ENCODE peak calls at places on chromosomes 13 and 19, in eight cellular contexts. F is HepG2, X is ovary, B is sigmoid colon, H is transverse colon, W is A549, E is tibial nerve, Y is stomach. D is an unnamed sample.

GRCh38 chr19:53086949-53087348 is 16.3 kb downstream of the ZNF160 start:
- DNase-seq in X (no peak), B (no peak), E (no peak), H (no peak), Y (no peak), W (no peak), F (no peak), D (no peak)

GRCh38 chr13:110648155-110648819 is 32.9 kb downstream of the NAXD start:
- DNase-seq in B (peak), E (no peak), Y (no peak), W (no peak), H (no peak), X (no peak), F (no peak), D (no peak)

GRCh38 chr19:33064778-33065550 is at the start of gene RHPN2:
- DNase-seq in X (peak), B (peak), E (peak), W (peak), F (peak), H (peak), Y (peak), D (peak)

GRCh38 chr19:7953060-7953459 is 9.6 kb upstream of the TIMM44 start:
- DNase-seq in X (no peak), W (no peak), H (no peak), E (no peak), F (no peak), Y (no peak), B (no peak), D (no peak)

GRCh38 chr19:49117677-49118564 is 1.0 kb downstream of the C19orf73 start:
- DNase-seq in W (no peak), E (no peak), F (no peak), Y (no peak), H (no peak), B (no peak), X (peak), D (no peak)

GRCh38 chr19:18205180-18205915 is 1.5 kb upstream of the RAB3A start:
- DNase-seq in E (peak), Y (peak), H (peak), W (no peak), B (peak), X (peak), F (no peak), D (peak)

GRCh38 chr19:15454371-15454800 is 4.6 kb upstream of the WIZ start:
- DNase-seq in B (no peak), W (peak), E (no peak), H (no peak), X (peak), Y (peak), F (no peak), D (no peak)

GRCh38 chr19:19203012-19203856 is at the start of gene NR2C2AP:
- DNase-seq in W (peak), E (peak), H (peak), B (peak), F (peak), Y (peak), X (peak), D (peak)

GRCh38 chr19:53908106-53908932 is 759 bp upstream of the CACNG7 start:
- DNase-seq in F (no peak), H (no peak), X (peak), E (no peak), B (no peak), Y (peak), W (peak), D (no peak)

GRCh38 chr13:52345048-52345447 is 60.9 kb downstream of the THSD1 start:
- DNase-seq in W (no peak), H (no peak), E (no peak), B (no peak), Y (no peak), F (no peak), X (no peak), D (no peak)

GRCh38 chr13:60448907-60449510 is 52.0 kb downstream of the TDRD3 start:
- DNase-seq in Y (no peak), B (no peak), X (no peak), H (no peak), F (peak), W (peak), E (no peak), D (no peak)

GRCh38 chr19:7981661-7982060 is 23.8 kb downstream of the ELAVL1 start:
- DNase-seq in H (no peak), X (no peak), B (no peak), Y (no peak), F (no peak), E (no peak), W (no peak), D (no peak)

GRCh38 chr19:39941615-39942507 is 7.4 kb upstream of the FCGBP start:
- DNase-seq in H (peak), X (no peak), F (no peak), Y (peak), E (no peak), B (no peak), W (no peak), D (no peak)

GRCh38 chr13:101916108-101916757 is 463.8 kb downstream of the ITGBL1 start:
- DNase-seq in Y (no peak), H (no peak), X (no peak), W (peak), B (no peak), F (no peak), E (no peak), D (no peak)

GRCh38 chr19:14550201-14550754 is 20.9 kb downstream of the TECR start:
- DNase-seq in Y (peak), X (no peak), W (no peak), F (no peak), H (peak), E (no peak), B (no peak), D (no peak)

GRCh38 chr13:113970810-113971470 is 2.9 kb downstream of the C13orf46 start:
- DNase-seq in H (peak), E (no peak), B (peak), Y (peak), W (no peak), F (no peak), X (no peak), D (no peak)

GRCh38 chr19:29662604-29663404 is 2.5 kb upstream of the PLEKHF1 start:
- DNase-seq in Y (peak), W (no peak), B (peak), E (no peak), F (no peak), X (peak), H (peak), D (peak)

GRCh38 chr13:96238861-96239260 is 149.0 kb downstream of the HS6ST3 start:
- DNase-seq in E (no peak), B (no peak), Y (no peak), W (no peak), X (no peak), F (no peak), H (no peak), D (no peak)

GRCh38 chr13:51934461-51935087 is 72.8 kb downstream of the CCDC70 start:
- DNase-seq in F (no peak), X (no peak), W (no peak), E (no peak), H (no peak), Y (no peak), B (no peak), D (no peak)

GRCh38 chr19:38193445-38193844 is 30.6 kb downstream of the DPF1 start:
- DNase-seq in B (no peak), H (no peak), F (no peak), W (no peak), X (no peak), E (no peak), Y (no peak), D (no peak)

GRCh38 chr13:94114166-94114565 is 365.3 kb downstream of the DCT start:
- DNase-seq in B (no peak), E (no peak), W (no peak), H (no peak), F (no peak), X (no peak), Y (no peak), D (no peak)

GRCh38 chr19:45187421-45188100 is 9.0 kb downstream of the BLOC1S3 start:
- DNase-seq in X (no peak), Y (no peak), B (no peak), E (no peak), F (peak), W (peak), H (no peak), D (no peak)

GRCh38 chr13:46348976-46349375 is 38.1 kb downstream of the RUBCNL start:
- DNase-seq in B (no peak), H (no peak), W (no peak), Y (no peak), E (no peak), F (no peak), X (no peak), D (no peak)

GRCh38 chr13:24271611-24272451 is 37.5 kb upstream of the C1QTNF9 start:
- DNase-seq in F (peak), H (peak), B (peak), X (peak), E (no peak), Y (peak), W (no peak), D (no peak)

GRCh38 chr13:33403807-33404362 is 118.3 kb upstream of the STARD13 start:
- DNase-seq in F (no peak), X (no peak), W (no peak), B (no peak), H (no peak), E (no peak), Y (no peak), D (no peak)

GRCh38 chr19:16153582-16154336 is 10.3 kb downstream of the HSH2D start:
- DNase-seq in X (no peak), Y (no peak), H (no peak), F (no peak), W (no peak), B (no peak), E (no peak), D (no peak)

GRCh38 chr19:49896863-49897621 is at the start of gene IL4I1:
- DNase-seq in B (no peak), F (no peak), Y (no peak), X (no peak), E (no peak), W (no peak), H (peak), D (no peak)

GRCh38 chr13:40329682-40330485 is 336.6 kb downstream of the FOXO1 start:
- DNase-seq in F (no peak), W (no peak), X (no peak), E (no peak), B (no peak), Y (no peak), H (no peak), D (no peak)

GRCh38 chr19:45640849-45641273 is 1.7 kb upstream of the EML2 start:
- DNase-seq in B (no peak), H (peak), E (no peak), W (no peak), Y (peak), F (peak), X (peak), D (peak)

GRCh38 chr13:34207334-34207733 is 389.4 kb downstream of the RFC3 start:
- DNase-seq in H (no peak), X (no peak), B (no peak), E (no peak), F (no peak), Y (no peak), W (peak), D (no peak)

GRCh38 chr13:93173656-93174055 is 53.0 kb upstream of the GPC6 start:
- DNase-seq in X (no peak), E (no peak), H (no peak), F (no peak), B (no peak), Y (no peak), W (no peak), D (no peak)

GRCh38 chr13:40664100-40665060 is 2.1 kb downstream of the FOXO1 start:
- DNase-seq in F (peak), B (peak), X (peak), H (peak), E (peak), Y (peak), W (peak), D (peak)

GRCh38 chr19:38596057-38596981 is 21.4 kb downstream of the MAP4K1 start:
- DNase-seq in W (peak), X (peak), H (peak), F (peak), B (no peak), E (no peak), Y (peak), D (no peak)

GRCh38 chr13:81872581-81872980 is 1531.7 kb upstream of the SPRY2 start:
- DNase-seq in B (no peak), W (no peak), Y (no peak), E (no peak), X (no peak), H (no peak), F (peak), D (no peak)

GRCh38 chr13:111929036-111929616 is 137.8 kb upstream of the SOX1 start:
- DNase-seq in X (no peak), F (no peak), W (no peak), E (no peak), Y (peak), H (no peak), B (no peak), D (peak)

GRCh38 chr13:84844473-84844872 is 954.7 kb downstream of the SLITRK6 start:
- DNase-seq in W (peak), H (no peak), X (no peak), F (peak), Y (no peak), E (no peak), B (no peak), D (no peak)

GRCh38 chr13:39036212-39036611 is 1.7 kb downstream of the PROSER1 start:
- DNase-seq in E (no peak), B (no peak), W (no peak), Y (no peak), F (peak), X (no peak), H (peak), D (no peak)

GRCh38 chr19:19039901-19040300 is 6.5 kb downstream of the ARMC6 start:
- DNase-seq in B (no peak), X (no peak), H (no peak), E (no peak), F (no peak), W (no peak), Y (no peak), D (no peak)

GRCh38 chr13:44629465-44630183 is 53.5 kb upstream of the TSC22D1 start:
- DNase-seq in E (no peak), W (no peak), H (no peak), B (no peak), X (no peak), Y (no peak), F (no peak), D (no peak)
- TF ChIP-seq EP300 in E (no peak), W (no peak), H (no peak), B (no peak), X (no peak), Y (no peak), F (no peak), D (no peak)

GRCh38 chr19:35742121-35742724 is at the start of gene IGFLR1:
- DNase-seq in B (no peak), W (no peak), E (no peak), F (no peak), H (peak), Y (peak), X (no peak), D (no peak)
- TF ChIP-seq EP300 in B (no peak), W (no peak), E (no peak), F (no peak), H (no peak), Y (no peak), X (no peak), D (no peak)

DNA sequence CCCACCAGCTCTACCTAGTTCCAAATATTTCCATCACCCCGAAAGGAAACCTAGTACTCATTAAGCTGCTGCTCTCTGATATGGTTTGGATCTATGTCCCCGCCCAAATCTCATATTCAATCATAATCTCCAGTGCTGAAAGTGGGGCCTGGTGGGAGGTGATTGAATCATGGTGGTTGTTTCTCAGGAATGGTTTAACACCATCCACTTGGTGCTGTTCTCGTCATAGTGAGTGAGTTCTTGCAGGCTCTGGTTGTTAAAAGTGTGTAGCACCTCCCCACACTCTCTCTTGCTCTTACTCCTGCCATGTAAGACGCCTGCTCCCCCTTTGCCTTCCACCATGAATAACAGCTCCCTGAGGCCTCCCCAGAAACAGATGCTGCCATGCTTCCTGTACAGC is 43.4 kb upstream of the MED4 start:
- DNase-seq in E (no peak), W (no peak), X (no peak), B (no peak), H (no peak), F (no peak), Y (no peak), D (no peak)
- TF ChIP-seq EP300 in E (no peak), W (no peak), X (no peak), B (no peak), H (no peak), F (no peak), Y (no peak), D (no peak)

DNA sequence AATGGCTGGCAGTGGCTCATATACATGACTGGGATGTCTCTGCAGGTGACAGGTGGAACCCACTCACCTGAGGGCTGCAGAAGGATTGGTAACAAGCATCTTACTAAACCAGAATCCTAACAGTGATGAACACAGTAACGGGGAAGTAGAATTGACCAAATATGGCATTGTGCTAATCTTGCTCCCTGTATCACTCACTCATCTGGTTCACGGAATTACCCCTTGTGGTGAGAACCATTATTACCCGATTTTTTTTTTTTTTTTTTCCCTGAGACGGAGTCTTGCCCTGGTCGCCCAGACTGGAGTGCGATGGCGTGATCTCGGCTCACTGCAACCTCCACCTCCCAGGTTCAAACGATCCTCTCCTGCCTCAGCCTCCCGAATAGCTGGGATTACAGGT is 69.5 kb downstream of the PTPRS start:
- DNase-seq in W (peak), Y (no peak), H (no peak), F (no peak), X (no peak), E (no peak), B (no peak), D (no peak)
- TF ChIP-seq EP300 in W (no peak), Y (no peak), H (no peak), F (no peak), X (no peak), E (no peak), B (no peak), D (no peak)

GRCh38 chr19:1292419-1293151 is 6.9 kb downstream of the EFNA2 start:
- DNase-seq in F (no peak), H (no peak), Y (no peak), X (no peak), B (no peak), E (no peak), W (no peak), D (no peak)

GRCh38 chr19:1290699-1291651 is 5.3 kb downstream of the EFNA2 start:
- DNase-seq in W (no peak), H (peak), X (no peak), B (no peak), E (no peak), Y (no peak), F (peak), D (no peak)

GRCh38 chr19:1293782-1294621 is 8.3 kb downstream of the EFNA2 start:
- DNase-seq in E (no peak), Y (no peak), H (no peak), B (no peak), W (no peak), F (no peak), X (no peak), D (no peak)

GRCh38 chr19:1290245-1290698 is 4.6 kb downstream of the EFNA2 start:
- DNase-seq in B (no peak), H (no peak), X (no peak), F (no peak), E (no peak), Y (no peak), W (no peak), D (no peak)

DNA sequence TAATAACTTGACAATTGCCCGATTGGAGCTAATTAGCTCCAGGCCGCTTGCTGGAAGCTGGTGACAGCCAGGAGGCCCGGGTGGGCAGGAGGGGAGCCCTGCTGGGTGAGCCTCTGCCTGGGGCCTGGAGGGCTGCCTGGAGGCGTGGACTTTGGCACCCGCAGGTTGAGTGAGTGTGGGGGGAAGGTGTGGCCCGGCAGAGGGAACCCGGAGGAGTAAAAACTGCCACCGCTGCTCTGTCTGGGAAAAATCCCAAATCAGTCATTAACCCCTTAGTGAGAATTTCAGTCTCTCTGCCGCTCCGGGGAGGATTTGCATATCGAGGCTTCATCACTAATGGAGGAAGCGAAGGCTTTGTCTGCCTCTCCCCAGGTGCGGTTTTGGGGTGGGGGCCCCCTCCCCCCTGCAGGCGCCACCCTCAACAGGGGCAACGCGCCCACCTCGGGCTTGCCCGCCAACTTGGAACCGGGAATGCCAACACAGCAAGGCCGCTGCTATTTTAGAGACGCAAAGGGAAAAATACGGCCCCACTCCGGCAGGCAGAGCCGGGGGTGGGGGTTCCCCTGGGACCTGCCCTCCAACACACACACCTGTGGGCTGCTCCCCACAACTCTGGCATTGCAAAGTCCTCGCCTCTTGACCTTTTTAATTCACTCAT is 6.2 kb downstream of the EFNA2 start:
- DNase-seq in B (no peak), F (no peak), H (peak), X (no peak), W (no peak), E (no peak), Y (no peak), D (no peak)
- TF ChIP-seq EP300 in B (no peak), F (no peak), H (no peak), X (no peak), W (no peak), E (no peak), Y (no peak), D (no peak)

DNA sequence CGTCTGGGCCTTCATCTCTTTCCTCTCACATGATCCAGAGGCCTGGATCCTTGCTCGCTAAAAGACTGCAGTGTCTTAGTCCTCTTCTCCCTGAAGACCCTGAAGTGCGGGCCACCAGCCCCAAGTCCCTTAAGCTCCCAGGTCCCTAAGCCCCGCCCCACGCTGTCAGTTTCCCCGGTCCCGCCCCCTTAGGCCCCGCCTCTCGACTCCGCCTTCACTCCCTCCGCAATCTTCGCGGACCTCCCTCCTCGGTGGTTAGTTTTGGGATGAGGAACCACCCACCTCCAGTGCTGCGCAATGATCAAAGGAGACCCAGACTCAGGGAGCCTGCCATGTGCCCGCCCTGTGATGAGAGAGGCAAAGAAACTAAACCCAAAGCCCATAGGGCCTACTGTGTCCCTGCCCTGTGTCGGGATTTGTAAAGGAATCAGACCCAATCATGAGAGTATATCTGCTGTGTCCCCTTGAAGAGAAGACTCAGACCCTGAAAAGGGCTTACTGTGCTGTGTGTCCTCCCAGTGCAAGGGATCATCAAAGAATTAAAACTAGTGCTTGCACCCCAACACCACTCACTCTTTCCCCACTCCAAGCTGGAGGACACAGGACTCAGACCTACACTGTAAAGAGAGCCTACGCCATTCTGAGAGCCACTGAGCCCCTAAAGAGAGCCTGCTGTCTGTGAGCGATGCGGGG is 3.0 kb upstream of the COX6B1 start:
- DNase-seq in Y (peak), E (peak), X (peak), B (peak), H (peak), F (peak), W (peak), D (peak)
- TF ChIP-seq EP300 in Y (no peak), E (no peak), X (peak), B (no peak), H (no peak), F (no peak), W (no peak), D (no peak)